ENCODE peak calls at places on chromosome 2, in ten cellular contexts. W, J, B, U, A, O, E, F, Y and H are unnamed samples. For H3K9me3, the result is how much of the 10 kb centered on the place peaks cover.

GRCh38 chr2:74530239-74531161 is 767 bp downstream of the HTRA2 start:
- DNase-seq in W (no peak), J (peak), B (peak), U (no peak), A (peak), O (peak), E (peak), F (no peak), Y (no peak), H (no peak)

GRCh38 chr2:129319422-129319717 is 660.1 kb upstream of the RAB6C start:
- DNase-seq in W (no peak), J (no peak), B (no peak), U (no peak), A (no peak), O (no peak), E (no peak), F (no peak), Y (no peak), H (no peak)

GRCh38 chr2:168143813-168144212 is 103.6 kb downstream of the STK39 start:
- DNase-seq in W (no peak), J (no peak), B (no peak), U (no peak), A (no peak), O (no peak), E (no peak), F (no peak), Y (no peak), H (no peak)

GRCh38 chr2:222364280-222364895 is 60.0 kb upstream of the SGPP2 start:
- DNase-seq in W (no peak), J (no peak), B (no peak), U (no peak), A (no peak), O (no peak), E (peak), F (no peak), Y (no peak), H (no peak)

GRCh38 chr2:241774419-241775222 is 2.0 kb upstream of the GAL3ST2 start:
- DNase-seq in W (peak), J (peak), B (no peak), U (no peak), A (no peak), O (no peak), E (peak), F (no peak), Y (peak), H (no peak)

GRCh38 chr2:85872536-85873161 is 16.1 kb downstream of the ST3GAL5 start:
- DNase-seq in W (no peak), J (no peak), B (no peak), U (no peak), A (no peak), O (no peak), E (no peak), F (peak), Y (no peak), H (no peak)

GRCh38 chr2:238097988-238098853 is 1.9 kb upstream of the ESPNL start:
- DNase-seq in W (peak), J (peak), B (peak), U (no peak), A (peak), O (peak), E (peak), F (no peak), Y (no peak), H (no peak)

GRCh38 chr2:218806346-218806978 is 24.5 kb downstream of the CYP27A1 start:
- DNase-seq in W (no peak), J (peak), B (peak), U (no peak), A (no peak), O (no peak), E (peak), F (peak), Y (peak), H (peak)

GRCh38 chr2:143842836-143843235 is 677.1 kb downstream of the ZEB2 start:
- DNase-seq in W (no peak), J (no peak), B (no peak), U (no peak), A (no peak), O (no peak), E (no peak), F (no peak), Y (no peak), H (no peak)

GRCh38 chr2:11710210-11710609 is 36.2 kb upstream of the LPIN1 start:
- DNase-seq in W (no peak), J (no peak), B (no peak), U (no peak), A (no peak), O (peak), E (peak), F (no peak), Y (no peak), H (no peak)

GRCh38 chr2:191115801-191116200 is 35.0 kb downstream of the STAT4 start:
- DNase-seq in W (no peak), J (no peak), B (no peak), U (no peak), A (no peak), O (no peak), E (peak), F (no peak), Y (no peak), H (no peak)

GRCh38 chr2:188884051-188884450 is 90.1 kb upstream of the COL3A1 start:
- DNase-seq in W (no peak), J (no peak), B (no peak), U (no peak), A (no peak), O (no peak), E (no peak), F (no peak), Y (no peak), H (no peak)

GRCh38 chr2:222576390-222577081 is 79.4 kb downstream of the FARSB start:
- DNase-seq in W (no peak), J (no peak), B (no peak), U (no peak), A (no peak), O (no peak), E (peak), F (no peak), Y (no peak), H (no peak)

GRCh38 chr2:217614498-217614897 is 388.3 kb downstream of the TNS1 start:
- DNase-seq in W (no peak), J (no peak), B (no peak), U (no peak), A (no peak), O (no peak), E (no peak), F (no peak), Y (no peak), H (no peak)

GRCh38 chr2:31446848-31447247 is 32.3 kb upstream of the XDH start:
- DNase-seq in W (no peak), J (no peak), B (no peak), U (no peak), A (no peak), O (no peak), E (peak), F (no peak), Y (no peak), H (no peak)

DNA sequence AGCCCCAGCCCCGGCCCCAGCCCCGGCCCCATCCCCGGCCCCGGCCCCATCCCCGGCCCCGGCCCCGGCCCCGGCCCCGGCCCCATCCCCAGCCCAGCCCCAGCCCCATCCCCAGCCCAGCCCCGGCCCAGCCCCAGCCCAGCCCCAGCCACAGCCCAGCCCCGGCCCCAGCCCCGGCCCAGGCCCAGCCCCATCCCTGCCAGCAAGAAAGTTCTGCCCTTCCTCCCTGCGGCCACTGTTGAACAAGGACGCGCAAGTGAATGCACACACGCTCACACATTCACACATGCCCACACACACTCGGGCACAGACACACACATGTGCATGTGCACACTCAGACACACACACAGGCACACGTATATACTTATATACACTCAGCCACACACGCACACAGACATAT is 287.0 kb downstream of the NDUFA10 start:
- DNase-seq in W (no peak), J (no peak), B (no peak), U (no peak), A (no peak), O (no peak), E (no peak), F (no peak), Y (no peak), H (no peak)
- H3K9me3 ChIP-seq in W (under half), J (under half), B (under half), U (under half), A (under half), O (under half), E (under half), F (under half), Y (under half), H (under half)

GRCh38 chr2:127377262-127377661 is 10.5 kb downstream of the MAP3K2 start:
- DNase-seq in W (no peak), J (no peak), B (no peak), U (no peak), A (no peak), O (no peak), E (no peak), F (no peak), Y (no peak), H (no peak)
- H3K9me3 ChIP-seq in W (under half), J (under half), B (under half), U (under half), A (under half), O (under half), E (under half), F (under half), Y (under half), H (under half)

GRCh38 chr2:6846540-6846939 is 19.2 kb downstream of the CMPK2 start:
- DNase-seq in W (no peak), J (no peak), B (no peak), U (no peak), A (no peak), O (no peak), E (no peak), F (no peak), Y (no peak), H (no peak)

GRCh38 chr2:6845312-6845711 is 20.4 kb downstream of the CMPK2 start:
- DNase-seq in W (no peak), J (no peak), B (no peak), U (no peak), A (no peak), O (no peak), E (no peak), F (no peak), Y (no peak), H (no peak)

GRCh38 chr2:6845903-6846302 is 19.8 kb downstream of the CMPK2 start:
- DNase-seq in W (no peak), J (no peak), B (no peak), U (no peak), A (no peak), O (no peak), E (peak), F (no peak), Y (no peak), H (no peak)

GRCh38 chr2:6846967-6847695 is 18.6 kb downstream of the CMPK2 start:
- DNase-seq in W (no peak), J (no peak), B (no peak), U (no peak), A (no peak), O (no peak), E (no peak), F (no peak), Y (no peak), H (no peak)

DNA sequence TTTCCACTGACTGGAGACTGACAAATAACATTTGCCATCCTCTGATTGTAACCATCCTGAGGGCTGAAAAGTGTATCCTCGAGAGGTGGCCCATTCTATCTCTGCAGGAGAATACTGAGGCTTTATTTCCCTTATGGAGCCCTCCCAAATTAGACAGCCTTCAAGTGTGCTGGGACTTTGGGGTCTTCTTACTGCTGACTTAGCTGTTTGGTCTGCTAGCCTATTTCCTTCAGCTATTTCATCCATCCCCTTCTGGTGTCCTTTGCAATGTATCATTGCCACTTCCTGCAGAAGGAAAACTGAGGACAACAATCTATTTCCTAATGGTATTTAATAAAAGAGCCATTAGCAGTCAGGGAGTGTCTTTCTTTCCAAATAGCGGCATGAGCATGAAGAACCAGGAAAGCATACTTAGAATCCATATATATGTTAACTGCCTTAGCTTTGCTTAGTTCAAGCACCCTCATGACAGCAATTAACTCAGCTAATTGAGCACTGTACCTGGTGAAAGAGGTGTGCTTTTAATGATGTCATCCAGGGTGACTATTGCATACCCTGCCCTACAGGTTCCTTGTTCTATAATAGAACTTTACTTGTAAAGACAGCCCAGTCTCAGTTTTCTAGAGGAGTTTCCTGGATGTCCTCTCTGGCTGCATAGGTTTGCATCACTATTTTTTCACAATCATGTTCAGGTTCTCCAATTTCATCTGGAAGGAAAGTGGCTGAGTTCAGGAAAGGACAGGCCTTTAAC is 24.0 kb downstream of the CMPK2 start:
- DNase-seq in W (no peak), J (no peak), B (no peak), U (no peak), A (no peak), O (no peak), E (no peak), F (no peak), Y (no peak), H (no peak)
- H3K9me3 ChIP-seq in W (under half), J (under half), B (half or more), U (under half), A (under half), O (under half), E (under half), F (half or more), Y (half or more), H (under half)

DNA sequence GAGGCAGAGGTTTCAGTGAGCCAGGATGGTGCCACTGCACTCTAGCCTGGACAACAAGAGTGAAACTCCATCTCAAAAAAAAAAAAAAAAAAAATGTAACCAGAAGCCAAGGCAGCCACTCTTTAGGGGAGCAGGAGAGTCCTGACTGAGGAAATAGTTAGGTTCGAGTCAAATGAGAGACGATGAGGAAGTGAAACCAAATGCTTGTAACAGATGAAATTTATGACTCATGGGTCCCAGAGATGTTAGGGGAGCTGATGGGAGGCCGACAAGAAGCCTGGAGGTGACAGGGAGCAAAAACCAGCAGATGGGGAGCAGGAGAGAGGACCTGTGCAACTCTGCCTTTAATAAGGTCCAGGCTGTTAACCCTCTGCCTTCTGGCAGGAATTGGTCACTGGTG is 756.1 kb upstream of the DDX18 start:
- DNase-seq in W (no peak), J (no peak), B (no peak), U (no peak), A (no peak), O (no peak), E (no peak), F (no peak), Y (no peak), H (no peak)
- H3K9me3 ChIP-seq in W (under half), J (under half), B (under half), U (under half), A (under half), O (under half), E (under half), F (under half), Y (under half), H (under half)

GRCh38 chr2:95336408-95336807 is 39.3 kb downstream of the KCNIP3 start:
- DNase-seq in W (no peak), J (no peak), B (no peak), U (no peak), A (no peak), O (no peak), E (peak), F (no peak), Y (no peak), H (no peak)
- H3K9me3 ChIP-seq in W (under half), J (under half), B (under half), U (under half), A (under half), O (under half), E (under half), F (under half), Y (under half), H (under half)